ENCODE peak calls at places on chromosomes 1 and 21, in six cellular contexts. One of them, this sample, is unnamed.

GRCh38 chr1:202323731-202324130 is 18.0 kb downstream of the UBE2T start:
- DNase-seq in DMS 273 treated with DMSO at 0.1 percent for 48 hours: no peak
- DNase-seq in CD8-positive, alpha-beta memory T cell: no peak
- DNase-seq in NCI-H345: no peak
- DNase-seq in AG04450: no peak
- DNase-seq in stimulated activated CD4-positive, alpha-beta T cell treated with anti-CD3 and anti-CD28 coated beads, Interleukin-1b, Interleukin-23, amount 100 ng/mL, for 4 hours: no peak
- DNase-seq in this sample: no peak

GRCh38 chr1:41411229-41411628 is 50.0 kb downstream of the FOXO6 start:
- DNase-seq in CD8-positive, alpha-beta memory T cell: no peak
- DNase-seq in stimulated activated CD4-positive, alpha-beta T cell treated with anti-CD3 and anti-CD28 coated beads, Interleukin-1b, Interleukin-23, amount 100 ng/mL, for 4 hours: no peak
- DNase-seq in NCI-H345: no peak
- DNase-seq in AG04450: no peak
- DNase-seq in DMS 273 treated with DMSO at 0.1 percent for 48 hours: no peak
- DNase-seq in this sample: peak; percentile 66

GRCh38 chr1:225650198-225650597 is 2.7 kb downstream of the ENAH start:
- DNase-seq in stimulated activated CD4-positive, alpha-beta T cell treated with anti-CD3 and anti-CD28 coated beads, Interleukin-1b, Interleukin-23, amount 100 ng/mL, for 4 hours: no peak
- DNase-seq in DMS 273 treated with DMSO at 0.1 percent for 48 hours: no peak
- DNase-seq in CD8-positive, alpha-beta memory T cell: no peak
- DNase-seq in NCI-H345: no peak
- DNase-seq in AG04450: no peak
- DNase-seq in this sample: no peak

GRCh38 chr1:108878678-108879077 is 1.9 kb downstream of the GPSM2 start:
- DNase-seq in stimulated activated CD4-positive, alpha-beta T cell treated with anti-CD3 and anti-CD28 coated beads, Interleukin-1b, Interleukin-23, amount 100 ng/mL, for 4 hours: no peak
- DNase-seq in AG04450: no peak
- DNase-seq in CD8-positive, alpha-beta memory T cell: no peak
- DNase-seq in NCI-H345: no peak
- DNase-seq in DMS 273 treated with DMSO at 0.1 percent for 48 hours: peak; percentile 21
- DNase-seq in this sample: no peak

GRCh38 chr1:117930484-117930883 is 945 bp downstream of the WDR3 start:
- DNase-seq in CD8-positive, alpha-beta memory T cell: no peak
- DNase-seq in DMS 273 treated with DMSO at 0.1 percent for 48 hours: no peak
- DNase-seq in NCI-H345: no peak
- DNase-seq in stimulated activated CD4-positive, alpha-beta T cell treated with anti-CD3 and anti-CD28 coated beads, Interleukin-1b, Interleukin-23, amount 100 ng/mL, for 4 hours: no peak
- DNase-seq in AG04450: no peak
- DNase-seq in this sample: no peak

GRCh38 chr1:115428262-115428661 is 90.2 kb upstream of the NGF start:
- DNase-seq in AG04450: no peak
- DNase-seq in CD8-positive, alpha-beta memory T cell: no peak
- DNase-seq in DMS 273 treated with DMSO at 0.1 percent for 48 hours: no peak
- DNase-seq in NCI-H345: no peak
- DNase-seq in stimulated activated CD4-positive, alpha-beta T cell treated with anti-CD3 and anti-CD28 coated beads, Interleukin-1b, Interleukin-23, amount 100 ng/mL, for 4 hours: no peak
- DNase-seq in this sample: no peak

GRCh38 chr1:181033799-181034391 is at the start of gene MR1:
- DNase-seq in stimulated activated CD4-positive, alpha-beta T cell treated with anti-CD3 and anti-CD28 coated beads, Interleukin-1b, Interleukin-23, amount 100 ng/mL, for 4 hours: no peak
- DNase-seq in NCI-H345: peak; percentile 5
- DNase-seq in DMS 273 treated with DMSO at 0.1 percent for 48 hours: peak; percentile 89
- DNase-seq in CD8-positive, alpha-beta memory T cell: peak; percentile 2
- DNase-seq in AG04450: peak; percentile 38
- DNase-seq in this sample: no peak

GRCh38 chr21:43283136-43283924 is 114.5 kb downstream of the CRYAA start:
- DNase-seq in stimulated activated CD4-positive, alpha-beta T cell treated with anti-CD3 and anti-CD28 coated beads, Interleukin-1b, Interleukin-23, amount 100 ng/mL, for 4 hours: no peak
- DNase-seq in CD8-positive, alpha-beta memory T cell: no peak
- DNase-seq in AG04450: no peak
- DNase-seq in DMS 273 treated with DMSO at 0.1 percent for 48 hours: no peak
- DNase-seq in NCI-H345: no peak
- DNase-seq in this sample: no peak

GRCh38 chr21:14962217-14962616 is 102.6 kb downstream of the NRIP1 start:
- DNase-seq in AG04450: no peak
- DNase-seq in NCI-H345: no peak
- DNase-seq in CD8-positive, alpha-beta memory T cell: no peak
- DNase-seq in DMS 273 treated with DMSO at 0.1 percent for 48 hours: no peak
- DNase-seq in stimulated activated CD4-positive, alpha-beta T cell treated with anti-CD3 and anti-CD28 coated beads, Interleukin-1b, Interleukin-23, amount 100 ng/mL, for 4 hours: no peak
- DNase-seq in this sample: no peak

GRCh38 chr1:232627645-232628334 is 2.1 kb downstream of the SIPA1L2 start:
- DNase-seq in DMS 273 treated with DMSO at 0.1 percent for 48 hours: peak; percentile 76
- DNase-seq in CD8-positive, alpha-beta memory T cell: no peak
- DNase-seq in stimulated activated CD4-positive, alpha-beta T cell treated with anti-CD3 and anti-CD28 coated beads, Interleukin-1b, Interleukin-23, amount 100 ng/mL, for 4 hours: no peak
- DNase-seq in NCI-H345: peak; percentile 74
- DNase-seq in AG04450: no peak
- DNase-seq in this sample: peak; percentile 68

GRCh38 chr1:233114860-233115259 is 164.4 kb downstream of the NTPCR start:
- DNase-seq in DMS 273 treated with DMSO at 0.1 percent for 48 hours: no peak
- DNase-seq in NCI-H345: no peak
- DNase-seq in CD8-positive, alpha-beta memory T cell: no peak
- DNase-seq in AG04450: no peak
- DNase-seq in stimulated activated CD4-positive, alpha-beta T cell treated with anti-CD3 and anti-CD28 coated beads, Interleukin-1b, Interleukin-23, amount 100 ng/mL, for 4 hours: no peak
- DNase-seq in this sample: no peak

GRCh38 chr1:82565546-82565945 is 764.8 kb downstream of the ADGRL2 start:
- DNase-seq in AG04450: no peak
- DNase-seq in CD8-positive, alpha-beta memory T cell: no peak
- DNase-seq in NCI-H345: no peak
- DNase-seq in stimulated activated CD4-positive, alpha-beta T cell treated with anti-CD3 and anti-CD28 coated beads, Interleukin-1b, Interleukin-23, amount 100 ng/mL, for 4 hours: no peak
- DNase-seq in DMS 273 treated with DMSO at 0.1 percent for 48 hours: no peak
- DNase-seq in this sample: no peak

GRCh38 chr1:1842360-1843146 is 48.3 kb downstream of the GNB1 start:
- DNase-seq in AG04450: no peak
- DNase-seq in NCI-H345: peak; percentile 78
- DNase-seq in CD8-positive, alpha-beta memory T cell: no peak
- DNase-seq in DMS 273 treated with DMSO at 0.1 percent for 48 hours: no peak
- DNase-seq in stimulated activated CD4-positive, alpha-beta T cell treated with anti-CD3 and anti-CD28 coated beads, Interleukin-1b, Interleukin-23, amount 100 ng/mL, for 4 hours: no peak
- DNase-seq in this sample: peak; percentile 66

GRCh38 chr1:6041432-6042062 is 4.1 kb upstream of the KCNAB2 start:
- DNase-seq in stimulated activated CD4-positive, alpha-beta T cell treated with anti-CD3 and anti-CD28 coated beads, Interleukin-1b, Interleukin-23, amount 100 ng/mL, for 4 hours: no peak
- DNase-seq in CD8-positive, alpha-beta memory T cell: peak; percentile 16
- DNase-seq in NCI-H345: no peak
- DNase-seq in DMS 273 treated with DMSO at 0.1 percent for 48 hours: no peak
- DNase-seq in AG04450: no peak
- DNase-seq in this sample: no peak

GRCh38 chr1:14876747-14877146 is 276.8 kb upstream of the TMEM51 start:
- DNase-seq in stimulated activated CD4-positive, alpha-beta T cell treated with anti-CD3 and anti-CD28 coated beads, Interleukin-1b, Interleukin-23, amount 100 ng/mL, for 4 hours: no peak
- DNase-seq in AG04450: no peak
- DNase-seq in NCI-H345: no peak
- DNase-seq in CD8-positive, alpha-beta memory T cell: no peak
- DNase-seq in DMS 273 treated with DMSO at 0.1 percent for 48 hours: no peak
- DNase-seq in this sample: no peak

GRCh38 chr1:56709269-56709880 is 64.3 kb downstream of the PRKAA2 start:
- DNase-seq in AG04450: peak; percentile 29
- DNase-seq in stimulated activated CD4-positive, alpha-beta T cell treated with anti-CD3 and anti-CD28 coated beads, Interleukin-1b, Interleukin-23, amount 100 ng/mL, for 4 hours: no peak
- DNase-seq in DMS 273 treated with DMSO at 0.1 percent for 48 hours: peak; percentile 30
- DNase-seq in NCI-H345: peak; percentile 62
- DNase-seq in CD8-positive, alpha-beta memory T cell: no peak
- DNase-seq in this sample: peak; percentile 18

GRCh38 chr1:243549108-243549507 is 293.3 kb downstream of the SDCCAG8 start:
- DNase-seq in NCI-H345: no peak
- DNase-seq in CD8-positive, alpha-beta memory T cell: no peak
- DNase-seq in AG04450: no peak
- DNase-seq in DMS 273 treated with DMSO at 0.1 percent for 48 hours: no peak
- DNase-seq in stimulated activated CD4-positive, alpha-beta T cell treated with anti-CD3 and anti-CD28 coated beads, Interleukin-1b, Interleukin-23, amount 100 ng/mL, for 4 hours: no peak
- DNase-seq in this sample: no peak

GRCh38 chr1:19450811-19451564 is 34.4 kb downstream of the CAPZB start:
- DNase-seq in stimulated activated CD4-positive, alpha-beta T cell treated with anti-CD3 and anti-CD28 coated beads, Interleukin-1b, Interleukin-23, amount 100 ng/mL, for 4 hours: no peak
- DNase-seq in NCI-H345: no peak
- DNase-seq in AG04450: peak; percentile 94
- DNase-seq in CD8-positive, alpha-beta memory T cell: no peak
- DNase-seq in DMS 273 treated with DMSO at 0.1 percent for 48 hours: peak; percentile 79
- DNase-seq in this sample: peak; percentile 37

GRCh38 chr21:36038701-36039497 is 21.4 kb downstream of the SETD4 start:
- DNase-seq in DMS 273 treated with DMSO at 0.1 percent for 48 hours: no peak
- DNase-seq in stimulated activated CD4-positive, alpha-beta T cell treated with anti-CD3 and anti-CD28 coated beads, Interleukin-1b, Interleukin-23, amount 100 ng/mL, for 4 hours: no peak
- DNase-seq in CD8-positive, alpha-beta memory T cell: no peak
- DNase-seq in AG04450: no peak
- DNase-seq in NCI-H345: no peak
- DNase-seq in this sample: no peak

GRCh38 chr1:84753516-84754375 is 63.5 kb upstream of the SSX2IP start:
- DNase-seq in stimulated activated CD4-positive, alpha-beta T cell treated with anti-CD3 and anti-CD28 coated beads, Interleukin-1b, Interleukin-23, amount 100 ng/mL, for 4 hours: peak; percentile 65
- DNase-seq in CD8-positive, alpha-beta memory T cell: peak; percentile 51
- DNase-seq in AG04450: peak; percentile 75
- DNase-seq in DMS 273 treated with DMSO at 0.1 percent for 48 hours: peak; percentile 40
- DNase-seq in NCI-H345: peak; percentile 81
- DNase-seq in this sample: peak; percentile 70

GRCh38 chr1:71944006-71944405 is 338.3 kb downstream of the NEGR1 start:
- DNase-seq in AG04450: no peak
- DNase-seq in CD8-positive, alpha-beta memory T cell: no peak
- DNase-seq in stimulated activated CD4-positive, alpha-beta T cell treated with anti-CD3 and anti-CD28 coated beads, Interleukin-1b, Interleukin-23, amount 100 ng/mL, for 4 hours: no peak
- DNase-seq in NCI-H345: no peak
- DNase-seq in DMS 273 treated with DMSO at 0.1 percent for 48 hours: no peak
- DNase-seq in this sample: no peak

GRCh38 chr1:92804721-92805169 is 19.8 kb upstream of the EVI5 start:
- DNase-seq in NCI-H345: no peak
- DNase-seq in DMS 273 treated with DMSO at 0.1 percent for 48 hours: peak; percentile 81
- DNase-seq in AG04450: peak; percentile 95
- DNase-seq in CD8-positive, alpha-beta memory T cell: no peak
- DNase-seq in stimulated activated CD4-positive, alpha-beta T cell treated with anti-CD3 and anti-CD28 coated beads, Interleukin-1b, Interleukin-23, amount 100 ng/mL, for 4 hours: no peak
- DNase-seq in this sample: no peak

GRCh38 chr1:3187415-3188149 is 118.6 kb downstream of the PRDM16 start:
- DNase-seq in stimulated activated CD4-positive, alpha-beta T cell treated with anti-CD3 and anti-CD28 coated beads, Interleukin-1b, Interleukin-23, amount 100 ng/mL, for 4 hours: no peak
- DNase-seq in CD8-positive, alpha-beta memory T cell: no peak
- DNase-seq in AG04450: no peak
- DNase-seq in NCI-H345: no peak
- DNase-seq in DMS 273 treated with DMSO at 0.1 percent for 48 hours: no peak
- DNase-seq in this sample: no peak

GRCh38 chr1:52413410-52414104 is 9.2 kb downstream of the PRPF38A start:
- DNase-seq in NCI-H345: no peak
- DNase-seq in CD8-positive, alpha-beta memory T cell: no peak
- DNase-seq in stimulated activated CD4-positive, alpha-beta T cell treated with anti-CD3 and anti-CD28 coated beads, Interleukin-1b, Interleukin-23, amount 100 ng/mL, for 4 hours: no peak
- DNase-seq in AG04450: peak; percentile 1
- DNase-seq in DMS 273 treated with DMSO at 0.1 percent for 48 hours: no peak
- DNase-seq in this sample: no peak

GRCh38 chr1:1777950-1778826 is at the start of gene NADK:
- DNase-seq in CD8-positive, alpha-beta memory T cell: peak; percentile 70
- DNase-seq in AG04450: no peak
- DNase-seq in NCI-H345: peak; percentile 61
- DNase-seq in DMS 273 treated with DMSO at 0.1 percent for 48 hours: no peak
- DNase-seq in stimulated activated CD4-positive, alpha-beta T cell treated with anti-CD3 and anti-CD28 coated beads, Interleukin-1b, Interleukin-23, amount 100 ng/mL, for 4 hours: peak; percentile 73
- DNase-seq in this sample: peak; percentile 51

GRCh38 chr1:107140703-107141490 is at the start of gene NTNG1:
- DNase-seq in stimulated activated CD4-positive, alpha-beta T cell treated with anti-CD3 and anti-CD28 coated beads, Interleukin-1b, Interleukin-23, amount 100 ng/mL, for 4 hours: peak; percentile 6
- DNase-seq in CD8-positive, alpha-beta memory T cell: no peak
- DNase-seq in NCI-H345: peak; percentile 61
- DNase-seq in AG04450: no peak
- DNase-seq in DMS 273 treated with DMSO at 0.1 percent for 48 hours: no peak
- DNase-seq in this sample: no peak

GRCh38 chr1:212760126-212760823 is 31.3 kb downstream of the NSL1 start:
- DNase-seq in CD8-positive, alpha-beta memory T cell: peak; percentile 9
- DNase-seq in AG04450: no peak
- DNase-seq in stimulated activated CD4-positive, alpha-beta T cell treated with anti-CD3 and anti-CD28 coated beads, Interleukin-1b, Interleukin-23, amount 100 ng/mL, for 4 hours: peak; percentile 42
- DNase-seq in DMS 273 treated with DMSO at 0.1 percent for 48 hours: no peak
- DNase-seq in NCI-H345: no peak
- DNase-seq in this sample: no peak

GRCh38 chr1:53338410-53338809 is 10.5 kb upstream of the LRP8 start:
- DNase-seq in DMS 273 treated with DMSO at 0.1 percent for 48 hours: no peak
- DNase-seq in AG04450: no peak
- DNase-seq in CD8-positive, alpha-beta memory T cell: no peak
- DNase-seq in NCI-H345: no peak
- DNase-seq in stimulated activated CD4-positive, alpha-beta T cell treated with anti-CD3 and anti-CD28 coated beads, Interleukin-1b, Interleukin-23, amount 100 ng/mL, for 4 hours: no peak
- DNase-seq in this sample: no peak

This sample was measured in NCI-H2171.